ENCODE peak calls at places on chromosomes 2 and 18, in four cellular contexts. V is GM12878, O is HepG2, Q is H1. Z is an unnamed sample.

GRCh38 chr2:46175409-46175808 is 121.8 kb upstream of the EPAS1 start:
- DNase-seq in V (no peak), O (no peak), Q (no peak), Z (no peak)

GRCh38 chr2:64019083-64019974 is at the start of gene VPS54:
- DNase-seq in V (no peak), O (peak; percentile 67), Q (peak; percentile 80), Z (peak; percentile 30)

GRCh38 chr2:26682155-26682554 is 10.4 kb upstream of the KCNK3 start:
- DNase-seq in V (no peak), O (no peak), Q (no peak), Z (no peak)

GRCh38 chr2:127072970-127073369 is 34.0 kb downstream of the BIN1 start:
- DNase-seq in V (no peak), O (no peak), Q (no peak), Z (no peak)

GRCh38 chr2:12979066-12979465 is 262.3 kb downstream of the TRIB2 start:
- DNase-seq in V (no peak), O (no peak), Q (no peak), Z (no peak)

GRCh38 chr2:165238295-165238694 is 919 bp upstream of the SCN2A start:
- DNase-seq in V (no peak), O (no peak), Q (no peak), Z (no peak)

GRCh38 chr2:85537600-85538506 is 1.1 kb upstream of the MAT2A start:
- DNase-seq in V (no peak), O (peak; percentile 78), Q (peak; percentile 69), Z (peak; percentile 73)

GRCh38 chr2:45918816-45919655 is 267.6 kb downstream of the PRKCE start:
- DNase-seq in V (no peak), O (no peak), Q (no peak), Z (no peak)

GRCh38 chr18:32389868-32390267 is 80.8 kb downstream of the GAREM1 start:
- DNase-seq in V (no peak), O (no peak), Q (no peak), Z (no peak)

GRCh38 chr2:200298015-200298414 is 8.5 kb upstream of the SPATS2L start:
- DNase-seq in V (no peak), O (no peak), Q (no peak), Z (no peak)

GRCh38 chr2:241858206-241859016 is at the start of gene PDCD1:
- DNase-seq in V (no peak), O (peak; percentile 31), Q (no peak), Z (no peak)

GRCh38 chr18:80147037-80147417 is 38.0 kb downstream of the ADNP2 start:
- DNase-seq in V (no peak), O (no peak), Q (no peak), Z (no peak)

GRCh38 chr2:118443596-118443995 is 355.3 kb downstream of the INSIG2 start:
- DNase-seq in V (no peak), O (peak; percentile 50), Q (no peak), Z (no peak)

GRCh38 chr2:8202139-8202538 is 479.7 kb upstream of the ID2 start:
- DNase-seq in V (peak; percentile 71), O (no peak), Q (no peak), Z (no peak)

GRCh38 chr2:150076281-150076680 is 411.2 kb downstream of the RND3 start:
- DNase-seq in V (no peak), O (no peak), Q (no peak), Z (no peak)

GRCh38 chr18:63290456-63291200 is 28.9 kb downstream of the BCL2 start:
- DNase-seq in V (no peak), O (no peak), Q (no peak), Z (no peak)

GRCh38 chr2:69057660-69058059 is 44.7 kb downstream of the ANTXR1 start:
- DNase-seq in V (no peak), O (no peak), Q (no peak), Z (no peak)

GRCh38 chr2:15042824-15043223 is 410.3 kb downstream of the LRATD1 start:
- DNase-seq in V (no peak), O (no peak), Q (no peak), Z (peak; percentile 32)

GRCh38 chr2:45707034-45707433 is 55.6 kb downstream of the PRKCE start:
- DNase-seq in V (no peak), O (no peak), Q (no peak), Z (no peak)

GRCh38 chr18:8797206-8797605 is 91.8 kb downstream of the MTCL1 start:
- DNase-seq in V (no peak), O (peak; percentile 64), Q (no peak), Z (no peak)

GRCh38 chr18:21272016-21272582 is 30.1 kb downstream of the GREB1L start:
- DNase-seq in V (no peak), O (no peak), Q (no peak), Z (no peak)

GRCh38 chr2:170715062-170715931 is at the start of gene SP5:
- DNase-seq in V (no peak), O (peak; percentile 100), Q (peak; percentile 83), Z (no peak)

GRCh38 chr18:12287684-12288405 is 20.2 kb upstream of the TUBB6 start:
- DNase-seq in V (no peak), O (peak; percentile 23), Q (peak; percentile 85), Z (no peak)

GRCh38 chr2:100041385-100041784 is 101.0 kb downstream of the AFF3 start:
- DNase-seq in V (no peak), O (no peak), Q (no peak), Z (no peak)

GRCh38 chr2:7835693-7836680 is 845.9 kb upstream of the ID2 start:
- DNase-seq in V (peak; percentile 64), O (peak; percentile 65), Q (no peak), Z (no peak)

GRCh38 chr2:207136872-207137271 is 28.9 kb downstream of the KLF7 start:
- DNase-seq in V (no peak), O (peak; percentile 37), Q (no peak), Z (no peak)

GRCh38 chr2:208142925-208143799 is 2.8 kb downstream of the CRYGB start:
- DNase-seq in V (no peak), O (peak; percentile 93), Q (no peak), Z (no peak)

GRCh38 chr18:22169011-22169888 is at the start of gene GATA6:
- DNase-seq in V (no peak), O (peak; percentile 84), Q (peak; percentile 87), Z (no peak)

GRCh38 chr2:16199882-16200590 is 259.7 kb downstream of the MYCN start:
- DNase-seq in V (no peak), O (no peak), Q (no peak), Z (no peak)

GRCh38 chr2:161416633-161417427 is 733 bp downstream of the TBR1 start:
- DNase-seq in V (no peak), O (no peak), Q (peak; percentile 72), Z (no peak)

GRCh38 chr2:161419338-161419965 is 3.4 kb downstream of the TBR1 start:
- DNase-seq in V (no peak), O (no peak), Q (no peak), Z (no peak)

GRCh38 chr2:161417428-161418274 is 1.6 kb downstream of the TBR1 start:
- DNase-seq in V (no peak), O (no peak), Q (no peak), Z (no peak)

GRCh38 chr2:161418715-161419337 is 2.7 kb downstream of the TBR1 start:
- DNase-seq in V (no peak), O (no peak), Q (peak; percentile 78), Z (no peak)

DNA sequence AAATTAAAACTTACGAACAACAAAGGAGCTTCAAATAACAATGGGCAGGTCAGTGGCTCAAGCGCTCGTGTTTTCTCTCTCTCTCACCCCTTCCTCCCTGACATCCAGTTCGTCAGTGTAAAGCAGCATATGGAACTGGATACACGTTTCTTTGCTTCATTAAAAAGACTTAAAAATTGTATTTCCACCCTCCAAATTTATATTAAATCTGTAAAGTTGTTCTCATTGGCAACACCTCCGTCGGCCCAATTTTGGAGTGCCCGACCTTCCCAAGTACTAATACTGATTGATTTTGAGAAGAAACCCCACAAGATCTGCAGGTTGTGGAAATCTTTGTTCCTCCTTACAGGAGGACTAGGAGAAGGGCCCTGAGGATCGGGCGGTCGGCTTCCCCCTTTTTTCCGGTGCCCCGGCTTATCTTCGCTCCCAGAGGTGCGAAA is 2.2 kb downstream of the TBR1 start:
- DNase-seq in V (no peak), O (no peak), Q (no peak), Z (no peak)
- H3K4me3 ChIP-seq in V (peak overlapping the region; percentile 36), O (no peak overlapping the region), Q (peak overlapping the region; percentile 34), Z (no peak overlapping the region)

GRCh38 chr2:226048625-226049024 is 649.1 kb downstream of the NYAP2 start:
- DNase-seq in V (no peak), O (peak; percentile 9), Q (no peak), Z (no peak)
- TF ChIP-seq SUZ12 in V (no peak), O (no peak), Q (no peak), Z (no peak)

GRCh38 chr2:38517284-38517683 is 85.4 kb downstream of the HNRNPLL start:
- DNase-seq in V (no peak), O (no peak), Q (no peak), Z (no peak)

GRCh38 chr2:38515155-38516074 is 87.3 kb downstream of the HNRNPLL start:
- DNase-seq in V (no peak), O (no peak), Q (no peak), Z (no peak)

GRCh38 chr2:38516122-38516521 is 86.6 kb downstream of the HNRNPLL start:
- DNase-seq in V (no peak), O (no peak), Q (no peak), Z (no peak)

GRCh38 chr2:38512211-38512610 is 90.5 kb downstream of the HNRNPLL start:
- DNase-seq in V (no peak), O (no peak), Q (no peak), Z (no peak)

DNA sequence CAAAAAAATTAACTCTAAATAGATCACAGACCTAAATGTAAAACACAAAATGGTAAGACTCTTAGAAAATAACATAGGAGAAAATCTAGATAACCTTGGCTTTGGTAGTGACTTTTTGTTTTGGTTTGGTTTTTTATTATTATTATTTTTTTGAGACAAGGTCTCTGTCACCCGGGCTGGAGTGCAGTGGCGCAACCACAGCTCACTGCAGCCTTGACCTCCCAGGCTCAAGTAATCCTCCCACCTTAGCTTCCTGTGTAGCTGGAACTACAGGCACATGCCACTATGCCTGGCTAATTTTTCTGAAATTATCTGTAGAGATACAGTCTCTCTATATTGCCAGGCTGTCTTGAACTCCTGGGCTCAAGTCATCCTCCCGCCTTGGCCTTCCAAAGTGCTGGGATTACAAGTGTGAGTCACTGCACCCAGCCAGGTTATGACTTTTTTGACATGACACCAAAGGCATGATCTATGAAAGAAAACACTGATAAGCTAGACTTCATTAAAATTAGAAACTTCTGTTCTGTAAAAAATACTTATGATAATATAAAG is 88.0 kb downstream of the HNRNPLL start:
- DNase-seq in V (no peak), O (no peak), Q (no peak), Z (no peak)
- H3K4me3 ChIP-seq in V (no peak overlapping the region), O (no peak overlapping the region), Q (no peak overlapping the region), Z (no peak overlapping the region)

GRCh38 chr2:134843968-134844367 is 5.6 kb downstream of the ACMSD start:
- DNase-seq in V (no peak), O (no peak), Q (no peak), Z (no peak)
- TF ChIP-seq SUZ12 in V (no peak), O (no peak), Q (no peak), Z (no peak)